ENCODE peak calls at places on chromosomes 1 and 21, in seven cellular contexts. One of them, this sample, is unnamed.

GRCh38 chr1:19342077-19342775 is 30.1 kb downstream of the SLC66A1 start:
- DNase-seq in stimulated activated CD4-positive, alpha-beta T cell treated with anti-CD3 and anti-CD28 coated beads, Interleukin-1b, Interleukin-23, amount 100 ng/mL, for 48 hours: no peak
- DNase-seq in neuronal stem cell: no peak
- DNase-seq in right lobe of liver: no peak
- DNase-seq in midbrain: no peak
- DNase-seq in body of pancreas: no peak
- DNase-seq in NCI-H1092: no peak
- DNase-seq in this sample: no peak

GRCh38 chr1:64536836-64537490 is 67.0 kb downstream of the CACHD1 start:
- DNase-seq in stimulated activated CD4-positive, alpha-beta T cell treated with anti-CD3 and anti-CD28 coated beads, Interleukin-1b, Interleukin-23, amount 100 ng/mL, for 48 hours: no peak
- DNase-seq in neuronal stem cell: no peak
- DNase-seq in right lobe of liver: peak; percentile 82
- DNase-seq in midbrain: no peak
- DNase-seq in body of pancreas: peak; percentile 39
- DNase-seq in NCI-H1092: no peak
- DNase-seq in this sample: no peak

GRCh38 chr1:166237675-166238074 is 70.9 kb upstream of the FAM78B start:
- DNase-seq in stimulated activated CD4-positive, alpha-beta T cell treated with anti-CD3 and anti-CD28 coated beads, Interleukin-1b, Interleukin-23, amount 100 ng/mL, for 48 hours: no peak
- DNase-seq in neuronal stem cell: no peak
- DNase-seq in right lobe of liver: no peak
- DNase-seq in midbrain: no peak
- DNase-seq in body of pancreas: no peak
- DNase-seq in NCI-H1092: no peak
- DNase-seq in this sample: no peak

GRCh38 chr1:201538618-201539551 is at the start of gene NAV1:
- DNase-seq in stimulated activated CD4-positive, alpha-beta T cell treated with anti-CD3 and anti-CD28 coated beads, Interleukin-1b, Interleukin-23, amount 100 ng/mL, for 48 hours: no peak
- DNase-seq in neuronal stem cell: peak; percentile 70
- DNase-seq in right lobe of liver: peak; percentile 53
- DNase-seq in midbrain: peak; percentile 68
- DNase-seq in body of pancreas: peak; percentile 49
- DNase-seq in NCI-H1092: no peak
- DNase-seq in this sample: no peak

GRCh38 chr1:18011703-18012102 is 95.9 kb upstream of the IGSF21 start:
- DNase-seq in stimulated activated CD4-positive, alpha-beta T cell treated with anti-CD3 and anti-CD28 coated beads, Interleukin-1b, Interleukin-23, amount 100 ng/mL, for 48 hours: no peak
- DNase-seq in neuronal stem cell: no peak
- DNase-seq in right lobe of liver: no peak
- DNase-seq in midbrain: no peak
- DNase-seq in body of pancreas: no peak
- DNase-seq in NCI-H1092: no peak
- DNase-seq in this sample: no peak

GRCh38 chr1:206550446-206550845 is 43.1 kb downstream of the RASSF5 start:
- DNase-seq in stimulated activated CD4-positive, alpha-beta T cell treated with anti-CD3 and anti-CD28 coated beads, Interleukin-1b, Interleukin-23, amount 100 ng/mL, for 48 hours: no peak
- DNase-seq in neuronal stem cell: no peak
- DNase-seq in right lobe of liver: no peak
- DNase-seq in midbrain: no peak
- DNase-seq in body of pancreas: no peak
- DNase-seq in NCI-H1092: peak; percentile 87
- DNase-seq in this sample: no peak

GRCh38 chr1:1942753-1943656 is 23.9 kb upstream of the TMEM52 start:
- DNase-seq in stimulated activated CD4-positive, alpha-beta T cell treated with anti-CD3 and anti-CD28 coated beads, Interleukin-1b, Interleukin-23, amount 100 ng/mL, for 48 hours: no peak
- DNase-seq in neuronal stem cell: no peak
- DNase-seq in right lobe of liver: peak; percentile 46
- DNase-seq in midbrain: no peak
- DNase-seq in body of pancreas: no peak
- DNase-seq in NCI-H1092: no peak
- DNase-seq in this sample: no peak

GRCh38 chr1:241847540-241847795 is 536 bp upstream of the EXO1 start:
- DNase-seq in stimulated activated CD4-positive, alpha-beta T cell treated with anti-CD3 and anti-CD28 coated beads, Interleukin-1b, Interleukin-23, amount 100 ng/mL, for 48 hours: no peak
- DNase-seq in neuronal stem cell: no peak
- DNase-seq in right lobe of liver: no peak
- DNase-seq in midbrain: no peak
- DNase-seq in body of pancreas: no peak
- DNase-seq in NCI-H1092: no peak
- DNase-seq in this sample: no peak

GRCh38 chr1:37150986-37151385 is 116.7 kb upstream of the GRIK3 start:
- DNase-seq in stimulated activated CD4-positive, alpha-beta T cell treated with anti-CD3 and anti-CD28 coated beads, Interleukin-1b, Interleukin-23, amount 100 ng/mL, for 48 hours: no peak
- DNase-seq in neuronal stem cell: no peak
- DNase-seq in right lobe of liver: no peak
- DNase-seq in midbrain: no peak
- DNase-seq in body of pancreas: no peak
- DNase-seq in NCI-H1092: no peak
- DNase-seq in this sample: no peak

GRCh38 chr1:193355179-193355578 is 168.8 kb upstream of the B3GALT2 start:
- DNase-seq in stimulated activated CD4-positive, alpha-beta T cell treated with anti-CD3 and anti-CD28 coated beads, Interleukin-1b, Interleukin-23, amount 100 ng/mL, for 48 hours: no peak
- DNase-seq in neuronal stem cell: no peak
- DNase-seq in right lobe of liver: no peak
- DNase-seq in midbrain: no peak
- DNase-seq in body of pancreas: no peak
- DNase-seq in NCI-H1092: no peak
- DNase-seq in this sample: no peak

GRCh38 chr1:19597463-19598309 is 46.4 kb upstream of the NBL1 start:
- DNase-seq in stimulated activated CD4-positive, alpha-beta T cell treated with anti-CD3 and anti-CD28 coated beads, Interleukin-1b, Interleukin-23, amount 100 ng/mL, for 48 hours: peak; percentile 76
- DNase-seq in neuronal stem cell: no peak
- DNase-seq in right lobe of liver: no peak
- DNase-seq in midbrain: no peak
- DNase-seq in body of pancreas: no peak
- DNase-seq in NCI-H1092: no peak
- DNase-seq in this sample: peak; percentile 78

GRCh38 chr21:43832648-43833047 is 32.4 kb upstream of the AGPAT3 start:
- DNase-seq in stimulated activated CD4-positive, alpha-beta T cell treated with anti-CD3 and anti-CD28 coated beads, Interleukin-1b, Interleukin-23, amount 100 ng/mL, for 48 hours: no peak
- DNase-seq in neuronal stem cell: no peak
- DNase-seq in right lobe of liver: no peak
- DNase-seq in midbrain: no peak
- DNase-seq in body of pancreas: no peak
- DNase-seq in NCI-H1092: no peak
- DNase-seq in this sample: no peak

GRCh38 chr1:45594412-45594811 is 10.6 kb downstream of the NASP start:
- DNase-seq in stimulated activated CD4-positive, alpha-beta T cell treated with anti-CD3 and anti-CD28 coated beads, Interleukin-1b, Interleukin-23, amount 100 ng/mL, for 48 hours: no peak
- DNase-seq in neuronal stem cell: no peak
- DNase-seq in right lobe of liver: no peak
- DNase-seq in midbrain: no peak
- DNase-seq in body of pancreas: no peak
- DNase-seq in NCI-H1092: no peak
- DNase-seq in this sample: no peak

GRCh38 chr1:165896277-165896676 is 68.9 kb downstream of the UCK2 start:
- DNase-seq in stimulated activated CD4-positive, alpha-beta T cell treated with anti-CD3 and anti-CD28 coated beads, Interleukin-1b, Interleukin-23, amount 100 ng/mL, for 48 hours: no peak
- DNase-seq in neuronal stem cell: no peak
- DNase-seq in right lobe of liver: no peak
- DNase-seq in midbrain: no peak
- DNase-seq in body of pancreas: no peak
- DNase-seq in NCI-H1092: no peak
- DNase-seq in this sample: no peak

GRCh38 chr1:210222288-210223006 is 10.1 kb upstream of the SERTAD4 start:
- DNase-seq in stimulated activated CD4-positive, alpha-beta T cell treated with anti-CD3 and anti-CD28 coated beads, Interleukin-1b, Interleukin-23, amount 100 ng/mL, for 48 hours: no peak
- DNase-seq in neuronal stem cell: no peak
- DNase-seq in right lobe of liver: no peak
- DNase-seq in midbrain: no peak
- DNase-seq in body of pancreas: no peak
- DNase-seq in NCI-H1092: no peak
- DNase-seq in this sample: no peak